ENCODE peak calls at places on chromosomes 7 and 10, in nine cellular contexts. P is right lobe of liver, X is cardiac muscle cell, W is A549, V is AG04450, E is right cardiac atrium, T is dorsolateral prefrontal cortex, C is testis, G is HCT116. F is an unnamed sample.
A peak's percentile ranks its signal among the peaks of the same experiment; 100 is the strongest.

GRCh38 chr10:61759751-61760150 is 97.0 kb downstream of the CABCOCO1 start:
- DNase-seq in E (no peak), P (no peak), T (no peak), C (no peak), X (no peak), W (no peak), V (no peak), G (no peak), F (no peak)

GRCh38 chr10:5496261-5497250 is 2.8 kb downstream of the CALML5 start:
- DNase-seq in V (no peak), W (no peak), P (no peak), X (no peak), C (no peak), T (no peak), G (no peak), E (no peak), F (no peak)

GRCh38 chr7:98249106-98249505 is 2.9 kb downstream of the TECPR1 start:
- DNase-seq in E (peak; percentile 46), V (no peak), T (no peak), X (no peak), C (no peak), P (no peak), W (no peak), G (no peak), F (no peak)

GRCh38 chr7:134480730-134481129 is 21.8 kb upstream of the AKR1B1 start:
- DNase-seq in P (no peak), G (peak; percentile 36), V (no peak), C (no peak), E (no peak), T (no peak), X (peak; percentile 50), W (peak; percentile 82), F (no peak)

GRCh38 chr10:51964630-51965029 is 265.2 kb upstream of the CSTF2T start:
- DNase-seq in C (no peak), G (no peak), X (no peak), W (no peak), E (no peak), P (no peak), V (no peak), T (no peak), F (no peak)

GRCh38 chr7:110157631-110158362 is 933.1 kb upstream of the LRRN3 start:
- DNase-seq in W (no peak), G (no peak), V (no peak), X (no peak), E (no peak), C (no peak), P (no peak), T (no peak), F (no peak)

GRCh38 chr10:26879744-26880143 is 19.0 kb upstream of the ABI1 start:
- DNase-seq in C (no peak), P (no peak), E (no peak), W (peak; percentile 8), T (no peak), X (no peak), V (no peak), G (no peak), F (peak; percentile 88)

GRCh38 chr10:47364366-47364765 is 16.2 kb downstream of the RBP3 start:
- DNase-seq in V (no peak), W (no peak), C (no peak), T (no peak), E (no peak), G (no peak), P (no peak), X (no peak), F (no peak)

GRCh38 chr7:96179863-96180262 is 142.0 kb downstream of the SLC25A13 start:
- DNase-seq in E (no peak), G (no peak), C (no peak), W (no peak), V (no peak), P (no peak), T (no peak), X (peak; percentile 14), F (no peak)

GRCh38 chr7:38675500-38676106 is 44.4 kb upstream of the AMPH start:
- DNase-seq in E (no peak), G (no peak), V (no peak), P (no peak), C (no peak), T (peak; percentile 11), W (no peak), X (no peak), F (no peak)

GRCh38 chr7:55280031-55280454 is 85.1 kb upstream of the LANCL2 start:
- DNase-seq in C (peak; percentile 82), X (peak; percentile 81), W (peak; percentile 67), T (peak; percentile 66), E (peak; percentile 43), G (peak; percentile 59), P (no peak), V (peak; percentile 30), F (no peak)

GRCh38 chr7:20222219-20222828 is 5.1 kb upstream of the MACC1 start:
- DNase-seq in T (no peak), X (no peak), W (no peak), G (no peak), P (no peak), C (no peak), V (no peak), E (no peak), F (no peak)

GRCh38 chr7:90666186-90666585 is 70.1 kb downstream of the CDK14 start:
- DNase-seq in V (peak; percentile 32), G (no peak), X (peak; percentile 96), W (no peak), E (peak; percentile 75), C (no peak), T (no peak), P (no peak), F (no peak)

GRCh38 chr10:49613882-49614241 is at the start of gene CHAT:
- DNase-seq in P (peak; percentile 14), E (no peak), C (no peak), X (no peak), G (no peak), W (no peak), T (no peak), V (no peak), F (no peak)

GRCh38 chr7:104956753-104957450 is 57.1 kb upstream of the KMT2E start:
- DNase-seq in C (no peak), W (no peak), E (no peak), T (no peak), G (no peak), V (peak; percentile 81), X (peak; percentile 61), P (no peak), F (no peak)

GRCh38 chr7:158374586-158374985 is 213.0 kb downstream of the PTPRN2 start:
- DNase-seq in C (no peak), P (no peak), V (no peak), G (no peak), E (no peak), W (no peak), T (no peak), X (peak; percentile 21), F (no peak)

GRCh38 chr10:35328404-35329037 is 7.8 kb upstream of the CCNY start:
- DNase-seq in W (no peak), C (no peak), G (no peak), P (no peak), E (no peak), V (peak; percentile 65), T (no peak), X (peak; percentile 70), F (no peak)

GRCh38 chr7:72336887-72337821 is 75.0 kb downstream of the CALN1 start:
- DNase-seq in V (no peak), P (no peak), C (no peak), W (no peak), G (no peak), T (peak; percentile 52), E (no peak), X (no peak), F (no peak)

GRCh38 chr7:158445421-158446175 is 142.0 kb downstream of the PTPRN2 start:
- DNase-seq in P (no peak), T (no peak), X (no peak), V (no peak), W (no peak), G (no peak), C (no peak), E (no peak), F (no peak)

GRCh38 chr7:36409180-36409579 is 19.5 kb downstream of the ANLN start:
- DNase-seq in P (no peak), G (no peak), C (no peak), X (no peak), V (no peak), T (no peak), W (no peak), E (no peak), F (no peak)
- H3K27ac ChIP-seq in P (no peak overlapping the region), G (no peak overlapping the region), C (no peak overlapping the region), X (no peak overlapping the region), V (no peak overlapping the region), T (peak overlapping the region; percentile 97), W (no peak overlapping the region), E (no peak overlapping the region), F (no peak overlapping the region)

GRCh38 chr10:99888623-99889022 is 106.2 kb downstream of the ABCC2 start:
- DNase-seq in C (peak; percentile 83), G (no peak), V (no peak), E (no peak), T (no peak), X (peak; percentile 51), W (no peak), P (no peak), F (no peak)

GRCh38 chr10:99881371-99881770 is 98.9 kb downstream of the ABCC2 start:
- DNase-seq in X (no peak), V (no peak), G (no peak), W (no peak), C (no peak), T (no peak), E (no peak), P (no peak), F (no peak)

GRCh38 chr10:99880071-99880835 is 97.8 kb downstream of the ABCC2 start:
- DNase-seq in X (peak; percentile 6), C (peak; percentile 75), T (no peak), W (no peak), V (no peak), G (no peak), E (peak; percentile 48), P (no peak), F (no peak)

DNA sequence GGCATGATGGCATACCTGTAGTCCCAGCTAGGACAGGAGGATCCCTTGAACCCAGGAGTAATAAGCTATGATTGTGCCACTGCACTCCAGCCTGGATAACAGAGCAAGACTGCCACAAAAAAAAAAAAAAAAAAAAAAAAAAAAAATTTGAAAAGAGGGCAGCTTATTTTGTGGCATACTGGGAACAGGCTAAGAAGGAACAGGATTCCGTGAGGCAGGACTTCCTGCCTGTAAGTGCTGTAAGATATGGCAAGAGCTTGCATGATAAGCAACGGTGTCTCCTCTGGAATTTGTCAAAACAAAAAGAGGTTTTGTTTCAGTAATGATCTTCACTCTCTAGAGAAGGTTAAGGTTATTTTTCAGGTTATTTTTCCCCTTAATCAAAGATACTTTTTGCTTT is 101.1 kb downstream of the ABCC2 start:
- DNase-seq in P (no peak), C (no peak), W (no peak), X (peak; percentile 17), V (no peak), T (no peak), G (no peak), E (no peak), F (no peak)
- H3K27ac ChIP-seq in P (no peak overlapping the region), C (no peak overlapping the region), W (no peak overlapping the region), X (peak overlapping the region; percentile 88), V (no peak overlapping the region), T (no peak overlapping the region), G (no peak overlapping the region), E (no peak overlapping the region), F (no peak overlapping the region)

GRCh38 chr10:33107953-33108352 is 149.9 kb upstream of the ITGB1 start:
- DNase-seq in V (no peak), G (no peak), P (no peak), W (no peak), E (no peak), T (no peak), C (no peak), X (no peak), F (no peak)
- H3K27ac ChIP-seq in V (no peak overlapping the region), G (no peak overlapping the region), P (no peak overlapping the region), W (no peak overlapping the region), E (no peak overlapping the region), T (no peak overlapping the region), C (no peak overlapping the region), X (no peak overlapping the region), F (no peak overlapping the region)

GRCh38 chr10:30751678-30752331 is 122.3 kb upstream of the LYZL2 start:
- DNase-seq in P (no peak), G (peak; percentile 10), T (peak; percentile 14), C (no peak), W (peak; percentile 77), V (peak; percentile 15), X (peak; percentile 70), E (peak; percentile 77), F (peak; percentile 42)
- H3K27ac ChIP-seq in P (no peak overlapping the region), G (no peak overlapping the region), T (peak overlapping the region; percentile 91), C (no peak overlapping the region), W (peak overlapping the region; percentile 37), V (no peak overlapping the region), X (peak overlapping the region; percentile 46), E (peak overlapping the region; percentile 70), F (no peak overlapping the region)